ENCODE peak calls at places on chromosomes 12 and 14, in eight cellular contexts. E, W, Q, X, Z, F, D and K are unnamed samples.

GRCh38 chr12:113248046-113248825 is 27.0 kb downstream of the TPCN1 start:
- DNase-seq in X (no peak), E (no peak), D (no peak), Q (no peak), W (no peak), Z (no peak), F (no peak), K (no peak)

GRCh38 chr12:86249856-86250255 is 6.3 kb downstream of the MGAT4C start:
- DNase-seq in Q (no peak), D (no peak), Z (no peak), X (no peak), F (no peak), W (no peak), E (peak), K (no peak)

GRCh38 chr14:46580941-46581671 is 70.5 kb downstream of the RPL10L start:
- DNase-seq in W (peak), E (no peak), Z (no peak), D (no peak), F (peak), Q (peak), X (no peak), K (no peak)

GRCh38 chr12:22577667-22578066 is 33.3 kb upstream of the C2CD5 start:
- DNase-seq in Q (no peak), Z (no peak), X (no peak), W (no peak), F (no peak), E (peak), D (no peak), K (no peak)

GRCh38 chr12:51951843-51952722 is 584 bp downstream of the ACVR1B start:
- DNase-seq in D (peak), Z (no peak), W (no peak), Q (peak), F (peak), E (no peak), X (peak), K (peak)

GRCh38 chr14:49769171-49769570 is 1.2 kb downstream of the KLHDC2 start:
- DNase-seq in Z (no peak), F (no peak), X (no peak), E (peak), D (no peak), Q (no peak), W (no peak), K (no peak)

GRCh38 chr14:97920201-97920600 is 1123.0 kb downstream of the VRK1 start:
- DNase-seq in X (no peak), D (no peak), E (no peak), Q (no peak), Z (no peak), F (no peak), W (no peak), K (no peak)

GRCh38 chr14:57498035-57498434 is 4.4 kb upstream of the CCDC198 start:
- DNase-seq in E (no peak), X (no peak), F (no peak), W (no peak), Z (no peak), D (no peak), Q (no peak), K (no peak)

GRCh38 chr14:90154110-90154509 is 92.3 kb downstream of the KCNK13 start:
- DNase-seq in Q (no peak), W (no peak), F (no peak), Z (no peak), E (no peak), D (no peak), X (no peak), K (no peak)

GRCh38 chr12:124125472-124125871 is 152.5 kb downstream of the ZNF664 start:
- DNase-seq in X (no peak), Z (no peak), D (no peak), Q (no peak), W (no peak), F (no peak), E (no peak), K (no peak)

DNA sequence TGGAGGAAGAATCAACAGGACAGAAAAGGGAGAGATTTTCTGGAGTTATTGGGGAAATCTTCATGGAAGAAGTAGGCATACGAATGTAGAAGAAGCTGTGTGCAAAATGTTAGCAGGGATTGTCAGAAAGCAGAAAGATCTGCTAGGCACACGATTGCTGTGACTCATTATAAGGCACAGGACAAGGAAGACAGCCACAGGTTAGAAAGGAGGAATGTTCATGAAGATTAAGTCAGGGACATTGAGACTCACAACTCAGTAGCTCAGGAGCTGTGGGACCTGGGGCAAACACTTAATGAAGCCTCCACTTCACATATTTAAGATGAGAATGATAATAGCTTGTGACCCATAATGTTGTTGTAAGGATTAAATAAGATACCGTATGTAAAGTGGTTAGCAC is 26.7 kb upstream of the RTRAF start:
- DNase-seq in E (peak), D (no peak), X (no peak), W (no peak), Z (no peak), Q (peak), F (no peak), K (no peak)
- H3K27ac ChIP-seq in E (no peak), D (no peak), X (no peak), W (no peak), Z (no peak), Q (no peak), F (no peak), K (no peak)

GRCh38 chr12:29148958-29149690 is at the start of gene FAR2:
- DNase-seq in X (peak), F (peak), Q (peak), Z (peak), E (no peak), W (no peak), D (peak), K (peak)
- TF ChIP-seq POLR2A in X (no peak), F (no peak), Q (peak), Z (no peak), E (no peak), W (peak), D (no peak), K (peak)

GRCh38 chr12:25960176-25960575 is 1.7 kb downstream of the RASSF8 start:
- DNase-seq in F (peak), D (peak), E (peak), W (no peak), Z (no peak), X (no peak), Q (peak), K (no peak)

GRCh38 chr12:25960926-25961325 is 2.4 kb downstream of the RASSF8 start:
- DNase-seq in Z (no peak), F (no peak), Q (no peak), X (no peak), D (no peak), W (no peak), E (peak), K (no peak)

GRCh38 chr12:25957898-25958253 is 606 bp upstream of the RASSF8 start:
- DNase-seq in D (no peak), X (peak), E (peak), Z (no peak), W (no peak), F (no peak), Q (peak), K (no peak)

GRCh38 chr12:25958254-25959068 is at the start of gene RASSF8:
- DNase-seq in Z (peak), Q (peak), X (peak), F (peak), W (no peak), D (peak), E (peak), K (peak)

GRCh38 chr12:25959069-25959961 is 833 bp downstream of the RASSF8 start:
- DNase-seq in X (peak), E (peak), Q (peak), Z (peak), D (peak), F (peak), W (no peak), K (peak)
- H3K4me3 ChIP-seq in X (peak), E (peak), Q (peak), Z (peak), D (peak), F (peak), W (peak), K (peak)

DNA sequence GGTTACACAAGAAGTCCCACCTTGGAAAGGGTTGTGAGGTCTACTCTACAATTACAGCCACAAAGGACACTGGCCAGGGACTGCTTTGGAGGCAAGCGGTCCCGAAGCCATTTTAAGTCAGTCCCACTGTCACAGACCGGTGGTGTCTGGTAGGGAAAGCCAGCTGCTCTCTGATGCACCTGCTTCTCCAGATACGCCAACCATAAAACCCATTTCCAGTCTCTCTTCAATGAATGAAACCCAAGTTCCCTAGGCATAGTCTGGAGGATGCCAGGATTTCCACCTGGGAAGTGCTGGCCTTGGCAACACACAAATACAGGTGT is 32.6 kb downstream of the SYNE3 start:
- DNase-seq in F (no peak), E (no peak), Q (no peak), X (no peak), W (no peak), Z (no peak), D (no peak), K (no peak)
- H3K27ac ChIP-seq in F (no peak), E (peak), Q (peak), X (peak), W (peak), Z (peak), D (peak), K (peak)

GRCh38 chr12:47214771-47215170 is 135.0 kb upstream of the AMIGO2 start:
- DNase-seq in F (no peak), Z (no peak), Q (no peak), W (no peak), E (no peak), D (no peak), X (no peak), K (no peak)

GRCh38 chr12:47218191-47218654 is 138.5 kb upstream of the AMIGO2 start:
- DNase-seq in Z (no peak), F (no peak), X (no peak), E (no peak), D (no peak), Q (no peak), W (no peak), K (no peak)

GRCh38 chr12:47219243-47219642 is 139.5 kb upstream of the AMIGO2 start:
- DNase-seq in E (peak), Q (no peak), Z (no peak), F (no peak), X (no peak), W (no peak), D (no peak), K (no peak)

GRCh38 chr12:47214001-47214619 is 134.4 kb upstream of the AMIGO2 start:
- DNase-seq in W (no peak), D (no peak), F (no peak), X (no peak), Z (no peak), Q (no peak), E (no peak), K (no peak)

GRCh38 chr12:47216150-47216677 is 136.5 kb upstream of the AMIGO2 start:
- DNase-seq in D (no peak), Q (no peak), W (no peak), X (no peak), E (no peak), F (no peak), Z (no peak), K (peak)
- TF ChIP-seq POLR2A in D (no peak), Q (no peak), W (no peak), X (no peak), E (no peak), F (no peak), Z (no peak), K (no peak)

GRCh38 chr12:76026643-76027063 is 4.9 kb downstream of the PHLDA1 start:
- DNase-seq in D (no peak), E (peak), Z (no peak), F (no peak), W (no peak), Q (peak), X (no peak), K (no peak)
- H3K4me3 ChIP-seq in D (no peak), E (peak), Z (no peak), F (no peak), W (no peak), Q (no peak), X (no peak), K (no peak)

DNA sequence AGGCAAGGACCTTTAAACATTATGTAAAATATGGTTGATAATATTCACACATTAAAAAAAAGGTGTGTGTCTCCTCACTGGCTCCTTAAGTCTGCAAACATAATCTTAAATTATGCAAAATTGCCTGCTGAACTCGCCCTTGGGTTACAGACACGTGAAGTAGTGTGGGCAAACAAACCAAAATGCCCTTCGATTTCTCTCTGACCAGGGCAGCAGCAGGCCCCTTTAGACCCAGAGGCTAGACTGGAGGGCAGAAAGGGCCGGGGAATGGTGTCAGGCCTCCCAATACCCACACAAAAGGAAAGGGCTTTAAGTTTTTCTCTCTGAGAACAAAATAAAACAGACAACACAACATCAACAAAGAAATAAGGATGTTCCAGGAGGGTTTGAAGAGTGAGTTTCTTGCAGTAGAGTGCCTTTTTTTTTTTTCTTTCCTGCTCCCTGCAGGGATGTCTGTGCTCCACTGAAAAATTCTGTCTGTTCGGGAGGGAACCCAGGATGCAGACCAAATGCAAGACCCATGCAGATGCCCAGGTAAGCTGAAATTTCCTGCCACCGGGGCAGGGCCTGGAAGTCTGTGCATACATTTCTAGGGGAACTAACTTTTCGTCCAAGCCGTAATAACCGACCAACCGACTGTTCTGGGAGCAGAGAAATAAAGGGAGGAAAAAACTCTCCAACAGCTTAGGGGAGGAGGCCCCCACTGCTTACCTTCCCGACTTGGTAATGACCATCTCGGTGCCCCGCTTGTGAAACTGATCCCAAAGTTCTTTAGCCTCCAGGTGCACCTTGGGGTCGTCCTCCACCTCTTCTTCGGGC is 1.7 kb downstream of the TBX3 start:
- DNase-seq in W (no peak), F (no peak), D (no peak), Z (no peak), E (no peak), Q (no peak), X (no peak), K (no peak)
- H3K27ac ChIP-seq in W (peak), F (peak), D (peak), Z (peak), E (peak), Q (no peak), X (peak), K (peak)